ENCODE peak calls at places on chromosomes 7 and 10, in six cellular contexts. M is heart right ventricle, X is esophagus squamous epithelium, A is HCT116, N is fibroblast of lung, H is small intestine. P is an unnamed sample.

GRCh38 chr10:125190414-125190813 is 30.1 kb upstream of the CTBP2 start:
- DNase-seq in M (no peak), X (no peak), A (no peak), N (no peak), H (no peak), P (no peak)

GRCh38 chr7:99665312-99665759 is 14.5 kb downstream of the CYP3A5 start:
- DNase-seq in M (no peak), X (no peak), A (no peak), N (no peak), H (no peak), P (no peak)

GRCh38 chr7:1665721-1666250 is 4.3 kb upstream of the ELFN1 start:
- DNase-seq in M (peak; percentile 56), X (no peak), A (no peak), N (peak; percentile 38), H (no peak), P (no peak)

GRCh38 chr10:35184527-35185171 is 58.0 kb downstream of the CREM start:
- DNase-seq in M (no peak), X (no peak), A (no peak), N (no peak), H (no peak), P (no peak)

GRCh38 chr7:8442814-8443304 is 9.4 kb downstream of the NXPH1 start:
- DNase-seq in M (peak; percentile 39), X (no peak), A (no peak), N (peak; percentile 33), H (no peak), P (peak; percentile 6)

GRCh38 chr7:28347964-28348363 is 64.4 kb upstream of the CREB5 start:
- DNase-seq in M (peak; percentile 35), X (no peak), A (no peak), N (no peak), H (no peak), P (no peak)

GRCh38 chr7:47669178-47669878 is 87.4 kb upstream of the TNS3 start:
- DNase-seq in M (peak; percentile 69), X (peak; percentile 14), A (no peak), N (peak; percentile 97), H (peak; percentile 38), P (peak; percentile 96)

GRCh38 chr7:520503-521161 is 986 bp upstream of the PDGFA start:
- DNase-seq in M (no peak), X (no peak), A (no peak), N (peak; percentile 23), H (no peak), P (no peak)

GRCh38 chr7:55569797-55570196 is 2.5 kb downstream of the VOPP1 start:
- DNase-seq in M (no peak), X (no peak), A (no peak), N (no peak), H (no peak), P (no peak)

GRCh38 chr7:48280100-48280499 is 108.8 kb downstream of the ABCA13 start:
- DNase-seq in M (no peak), X (no peak), A (no peak), N (peak; percentile 92), H (no peak), P (peak; percentile 89)

GRCh38 chr10:60733189-60733815 is 45.0 kb upstream of the CDK1 start:
- DNase-seq in M (no peak), X (no peak), A (peak; percentile 39), N (peak; percentile 11), H (peak; percentile 72), P (no peak)

GRCh38 chr7:101168412-101169049 is 3.2 kb upstream of the VGF start:
- DNase-seq in M (no peak), X (no peak), A (no peak), N (no peak), H (no peak), P (no peak)
- H3K27me3 ChIP-seq in M (peaks cover 100% of the 10 kb centered on the region), X (peaks cover 75% of the 10 kb centered on the region), A (no peaks in the 10 kb centered on the region), N (peaks cover 62% of the 10 kb centered on the region), H (peaks cover 11% of the 10 kb centered on the region), P (peaks cover 54% of the 10 kb centered on the region)

GRCh38 chr7:129782257-129783096 is 170.3 kb downstream of the UBE2H start:
- DNase-seq in M (no peak), X (no peak), A (no peak), N (no peak), H (no peak), P (no peak)
- H3K27me3 ChIP-seq in M (peaks cover 100% of the 10 kb centered on the region), X (peaks cover 76% of the 10 kb centered on the region), A (no peaks in the 10 kb centered on the region), N (peaks cover 89% of the 10 kb centered on the region), H (peaks cover 10% of the 10 kb centered on the region), P (peaks cover 88% of the 10 kb centered on the region)

GRCh38 chr7:121541457-121541856 is 145.3 kb upstream of the FAM3C start:
- DNase-seq in M (no peak), X (no peak), A (no peak), N (no peak), H (peak; percentile 32), P (no peak)

GRCh38 chr7:121540138-121540537 is 144.0 kb upstream of the FAM3C start:
- DNase-seq in M (no peak), X (no peak), A (no peak), N (no peak), H (no peak), P (no peak)

GRCh38 chr7:121531175-121532070 is 135.3 kb upstream of the FAM3C start:
- DNase-seq in M (no peak), X (no peak), A (no peak), N (peak; percentile 74), H (no peak), P (peak; percentile 72)

DNA sequence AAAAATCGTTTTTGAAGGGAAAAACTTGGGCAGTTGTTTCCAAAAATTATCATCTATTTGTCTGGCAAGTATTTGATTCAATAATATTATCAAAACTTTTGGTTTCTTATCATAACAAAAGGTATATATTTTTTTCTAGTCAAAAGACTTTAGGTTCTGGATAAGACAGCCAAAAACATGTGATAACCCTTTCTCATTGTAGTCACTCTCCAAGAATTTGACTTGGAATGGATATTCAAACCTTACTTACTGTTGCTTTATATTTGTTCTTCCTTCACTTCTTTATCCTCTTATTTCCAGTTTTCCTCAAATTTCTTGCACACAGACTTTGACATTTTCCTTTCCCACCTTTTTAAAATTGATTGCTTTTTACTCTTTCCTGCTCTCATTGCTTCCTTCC is 140.9 kb upstream of the FAM3C start:
- DNase-seq in M (no peak), X (no peak), A (no peak), N (peak; percentile 28), H (no peak), P (no peak)
- H3K27me3 ChIP-seq in M (no peaks in the 10 kb centered on the region), X (no peaks in the 10 kb centered on the region), A (no peaks in the 10 kb centered on the region), N (no peaks in the 10 kb centered on the region), H (no peaks in the 10 kb centered on the region), P (no peaks in the 10 kb centered on the region)

GRCh38 chr10:4843525-4844180 is 17.6 kb downstream of the AKR1E2 start:
- DNase-seq in M (no peak), X (no peak), A (no peak), N (no peak), H (no peak), P (no peak)

GRCh38 chr10:4848341-4849041 is 22.5 kb downstream of the AKR1E2 start:
- DNase-seq in M (no peak), X (no peak), A (no peak), N (no peak), H (no peak), P (no peak)

GRCh38 chr10:4847580-4848020 is 21.6 kb downstream of the AKR1E2 start:
- DNase-seq in M (no peak), X (no peak), A (no peak), N (peak; percentile 81), H (no peak), P (peak; percentile 71)

GRCh38 chr10:4845766-4846165 is 19.8 kb downstream of the AKR1E2 start:
- DNase-seq in M (no peak), X (no peak), A (no peak), N (no peak), H (no peak), P (no peak)

GRCh38 chr10:4844864-4845263 is 18.9 kb downstream of the AKR1E2 start:
- DNase-seq in M (no peak), X (no peak), A (no peak), N (no peak), H (no peak), P (no peak)
- H3K27me3 ChIP-seq in M (no peaks in the 10 kb centered on the region), X (no peaks in the 10 kb centered on the region), A (no peaks in the 10 kb centered on the region), N (no peaks in the 10 kb centered on the region), H (no peaks in the 10 kb centered on the region), P (no peaks in the 10 kb centered on the region)

DNA sequence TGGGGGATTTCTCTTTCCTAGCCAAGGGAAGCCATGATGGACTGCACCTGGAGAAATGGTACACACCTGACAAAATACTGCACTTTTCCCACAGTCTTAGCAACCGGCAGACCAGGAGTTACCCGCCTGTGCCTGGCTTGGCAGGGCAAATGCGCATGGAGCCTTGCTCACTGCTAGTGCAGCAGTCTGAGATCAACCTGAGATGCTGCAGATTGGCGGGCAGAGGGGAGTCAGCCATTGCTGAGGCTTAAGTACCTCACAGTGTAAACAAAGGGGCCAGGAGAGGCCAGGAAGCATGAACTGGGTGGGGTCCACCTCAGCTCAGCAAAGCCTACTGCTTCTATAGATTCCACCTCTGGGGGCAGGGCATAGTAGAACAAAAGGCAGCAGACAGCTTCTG is 49.4 kb downstream of the OR13A1 start:
- DNase-seq in M (no peak), X (no peak), A (no peak), N (no peak), H (no peak), P (no peak)
- H3K27me3 ChIP-seq in M (peaks cover 11% of the 10 kb centered on the region), X (no peaks in the 10 kb centered on the region), A (peaks cover 18% of the 10 kb centered on the region), N (no peaks in the 10 kb centered on the region), H (no peaks in the 10 kb centered on the region), P (no peaks in the 10 kb centered on the region)